ENCODE peak calls at places on chromosomes 12 and 14, in four cellular contexts. D is HCT116, W is HepG2, Z is K562. V is an unnamed sample.

GRCh38 chr12:75850751-75851462 is 180.7 kb downstream of the PHLDA1 start:
- DNase-seq in W (no peak), Z (no peak), D (no peak), V (no peak)

GRCh38 chr12:110077769-110078168 is 29.4 kb upstream of the C12orf76 start:
- DNase-seq in W (no peak), D (no peak), Z (no peak), V (no peak)

GRCh38 chr14:45145214-45145613 is 9.5 kb downstream of the FANCM start:
- DNase-seq in D (no peak), W (no peak), Z (no peak), V (no peak)

GRCh38 chr14:51884086-51884927 is 23.9 kb downstream of the GNG2 start:
- DNase-seq in D (no peak), W (no peak), Z (no peak), V (no peak)

GRCh38 chr14:104105071-104105821 is 19.7 kb downstream of the ASPG start:
- DNase-seq in W (no peak), D (no peak), Z (no peak), V (no peak)

GRCh38 chr12:6852651-6853354 is 853 bp downstream of the USP5 start:
- DNase-seq in Z (peak), D (no peak), W (peak), V (no peak)

GRCh38 chr12:5573390-5573789 is 141.5 kb downstream of the NTF3 start:
- DNase-seq in W (no peak), D (no peak), Z (no peak), V (no peak)

GRCh38 chr12:55797068-55797467 is 20.5 kb downstream of the SARNP start:
- DNase-seq in D (peak), W (peak), Z (peak), V (no peak)

GRCh38 chr12:106522708-106523107 is 60.1 kb upstream of the RFX4 start:
- DNase-seq in D (no peak), Z (peak), W (no peak), V (no peak)

GRCh38 chr14:101235872-101236221 is 325.4 kb upstream of the DIO3 start:
- DNase-seq in D (no peak), Z (no peak), W (no peak), V (no peak)

GRCh38 chr12:103504606-103505005 is 8.8 kb upstream of the C12orf42 start:
- DNase-seq in D (no peak), Z (no peak), W (no peak), V (no peak)

GRCh38 chr12:52715416-52715815 is 12.1 kb upstream of the KRT77 start:
- DNase-seq in Z (peak), D (peak), W (peak), V (no peak)

GRCh38 chr12:112007945-112008344 is 5.0 kb downstream of the TMEM116 start:
- DNase-seq in Z (no peak), W (no peak), D (no peak), V (no peak)

GRCh38 chr14:66070542-66071319 is 415.4 kb upstream of the CCDC196 start:
- DNase-seq in D (peak), Z (peak), W (peak), V (peak)

GRCh38 chr12:108214486-108214885 is 85.4 kb downstream of the WSCD2 start:
- DNase-seq in W (peak), Z (peak), D (no peak), V (no peak)

GRCh38 chr12:2052861-2053674 is at the start of gene CACNA1C:
- DNase-seq in D (no peak), Z (no peak), W (no peak), V (no peak)

GRCh38 chr12:2294651-2295475 is 242.1 kb downstream of the CACNA1C start:
- DNase-seq in Z (no peak), D (no peak), W (no peak), V (no peak)

GRCh38 chr12:20883288-20883687 is 72.8 kb downstream of the SLCO1B3 start:
- DNase-seq in Z (no peak), W (no peak), D (no peak), V (no peak)

GRCh38 chr12:107610030-107610859 is 75.4 kb upstream of the PWP1 start:
- DNase-seq in Z (peak), D (no peak), W (peak), V (no peak)

GRCh38 chr14:102760485-102761193 is 16.6 kb upstream of the TRAF3 start:
- DNase-seq in Z (no peak), W (no peak), D (no peak), V (no peak)

GRCh38 chr14:47442206-47442605 is 233.2 kb downstream of the MDGA2 start:
- DNase-seq in W (peak), Z (no peak), D (peak), V (no peak)

GRCh38 chr14:25231006-25231405 is 181.1 kb upstream of the STXBP6 start:
- DNase-seq in W (no peak), Z (no peak), D (no peak), V (no peak)

GRCh38 chr12:41277019-41277770 is 89.1 kb downstream of the PDZRN4 start:
- DNase-seq in D (peak), W (peak), Z (peak), V (peak)

GRCh38 chr12:7588703-7589329 is 76.9 kb downstream of the APOBEC1 start:
- DNase-seq in D (peak), Z (peak), W (peak), V (no peak)

GRCh38 chr14:105029402-105029801 is 8.5 kb upstream of the CDCA4 start:
- DNase-seq in W (no peak), Z (no peak), D (no peak), V (no peak)

GRCh38 chr12:124399622-124400021 is 104.7 kb downstream of the RFLNA start:
- DNase-seq in W (peak), D (no peak), Z (peak), V (no peak)

GRCh38 chr14:77593501-77593911 is 22.9 kb downstream of the SPTLC2 start:
- DNase-seq in Z (no peak), D (no peak), W (no peak), V (no peak)

GRCh38 chr12:23927907-23928306 is 21.6 kb downstream of the SOX5 start:
- DNase-seq in D (no peak), Z (no peak), W (no peak), V (no peak)

GRCh38 chr12:130222519-130223255 is 60.4 kb downstream of the FZD10 start:
- DNase-seq in W (no peak), Z (no peak), D (no peak), V (no peak)

GRCh38 chr14:75044760-75045159 is 6.5 kb downstream of the MLH3 start:
- DNase-seq in D (no peak), W (no peak), Z (peak), V (no peak)

GRCh38 chr12:109261087-109261486 is 48.0 kb downstream of the FOXN4 start:
- DNase-seq in Z (no peak), W (no peak), D (no peak), V (no peak)

GRCh38 chr12:107760207-107760816 is 625 bp downstream of the PRDM4 start:
- DNase-seq in D (no peak), W (peak), Z (peak), V (no peak)

GRCh38 chr12:114476159-114476558 is 70.2 kb upstream of the TBX5 start:
- DNase-seq in D (peak), W (peak), Z (peak), V (no peak)

GRCh38 chr14:64201931-64202330 is 92.2 kb downstream of the ESR2 start:
- DNase-seq in Z (no peak), W (no peak), D (no peak), V (no peak)

GRCh38 chr12:19074700-19075099 is 54.8 kb upstream of the PLEKHA5 start:
- DNase-seq in Z (no peak), W (no peak), D (no peak), V (no peak)

DNA sequence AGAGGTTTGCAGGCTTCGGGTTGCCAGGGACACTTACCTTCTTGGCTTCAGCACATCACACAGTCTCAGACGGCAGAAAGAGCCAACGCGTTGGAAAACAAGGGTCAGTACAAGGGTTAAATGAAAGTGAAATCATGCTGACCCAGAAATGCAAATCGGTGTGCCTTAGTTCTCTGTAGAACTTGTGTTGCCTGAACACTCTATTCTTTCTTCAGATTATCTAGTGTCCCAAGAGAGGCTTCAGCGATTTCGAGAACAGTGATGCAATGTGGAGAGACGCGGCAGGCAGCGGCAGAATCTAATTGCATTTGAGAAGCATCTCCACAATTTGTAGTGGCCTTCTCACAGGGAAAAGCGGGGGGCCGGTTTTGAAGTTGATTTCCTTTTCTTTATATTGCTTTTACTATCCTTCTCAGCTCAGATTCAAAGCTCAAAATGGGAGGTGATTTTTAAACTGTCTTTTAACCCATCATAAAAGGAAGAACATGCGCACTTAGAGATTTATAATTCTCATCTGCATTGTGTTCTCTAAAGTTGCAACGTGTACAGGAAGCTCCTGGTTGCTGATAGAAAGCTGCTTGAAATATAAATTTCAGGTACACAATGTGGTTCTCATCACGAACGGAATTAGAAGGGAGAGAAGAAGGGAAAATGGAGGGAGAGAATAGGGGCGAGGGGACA is 67.8 kb upstream of the EGLN3 start:
- DNase-seq in Z (no peak), W (no peak), D (no peak), V (no peak)
- TF ChIP-seq TCF7L2 in Z (no peak), W (no peak), D (no peak), V (no peak)

DNA sequence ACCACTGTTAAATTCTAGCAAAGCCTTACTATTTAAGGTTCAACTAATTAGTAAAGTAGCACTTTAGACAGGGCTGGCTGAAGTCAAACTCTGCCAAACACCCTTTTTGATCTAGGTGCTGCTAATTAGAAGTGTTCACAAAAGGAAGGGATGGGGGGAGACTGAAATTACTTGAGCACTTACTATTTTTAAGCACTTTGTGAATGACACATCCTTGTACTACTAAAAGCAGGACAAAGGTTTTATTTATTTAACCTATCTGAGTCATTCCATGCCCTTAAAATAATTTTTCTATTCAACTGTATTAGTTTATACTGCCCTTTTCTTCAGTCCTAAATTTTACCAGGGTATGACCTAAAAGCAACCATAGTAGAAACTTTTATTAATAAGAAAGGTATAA is 20.1 kb downstream of the MBIP start:
- DNase-seq in D (no peak), W (peak), Z (no peak), V (no peak)
- TF ChIP-seq TCF7L2 in D (no peak), W (no peak), Z (no peak), V (no peak)

GRCh38 chr12:24997496-24997895 is 48.6 kb upstream of the BCAT1 start:
- DNase-seq in D (no peak), W (no peak), Z (no peak), V (no peak)
- TF ChIP-seq TCF7L2 in D (no peak), W (no peak), Z (no peak), V (no peak)

GRCh38 chr12:59548930-59549329 is 46.9 kb upstream of the SLC16A7 start:
- DNase-seq in D (no peak), Z (no peak), W (no peak), V (no peak)
- TF ChIP-seq TCF7L2 in D (no peak), Z (no peak), W (no peak), V (no peak)

GRCh38 chr14:78758333-78758732 is 588.2 kb downstream of the NRXN3 start:
- DNase-seq in W (peak), D (peak), Z (peak), V (peak)
- TF ChIP-seq TCF7L2 in W (no peak), D (no peak), Z (no peak), V (no peak)

V was measured in Panc1.